ENCODE peak calls at places on chromosomes 13 and 19, in six cellular contexts. One of them, this sample, is unnamed.

GRCh38 chr13:105847532-105848295 is 687.7 kb downstream of the EFNB2 start:
- DNase-seq in endothelial cell of umbilical vein: peak; percentile 73
- DNase-seq in heart right ventricle: no peak
- DNase-seq in A549: no peak
- DNase-seq in GM12864: no peak
- DNase-seq in heart left ventricle: no peak
- DNase-seq in this sample: no peak

GRCh38 chr19:10503002-10503789 is at the start of gene KEAP1:
- DNase-seq in A549: peak; percentile 29
- DNase-seq in GM12864: no peak
- DNase-seq in endothelial cell of umbilical vein: peak; percentile 40
- DNase-seq in heart left ventricle: peak; percentile 75
- DNase-seq in heart right ventricle: peak; percentile 33
- DNase-seq in this sample: no peak

GRCh38 chr13:91312324-91312723 is 35.2 kb upstream of the MIR17HG start:
- DNase-seq in A549: no peak
- DNase-seq in GM12864: no peak
- DNase-seq in endothelial cell of umbilical vein: no peak
- DNase-seq in heart right ventricle: no peak
- DNase-seq in heart left ventricle: no peak
- DNase-seq in this sample: no peak

GRCh38 chr13:108227651-108228272 is 9.6 kb downstream of the ABHD13 start:
- DNase-seq in A549: no peak
- DNase-seq in heart left ventricle: no peak
- DNase-seq in endothelial cell of umbilical vein: peak; percentile 55
- DNase-seq in GM12864: no peak
- DNase-seq in heart right ventricle: peak; percentile 24
- DNase-seq in this sample: no peak

GRCh38 chr13:113796211-113796875 is 37.3 kb downstream of the TMEM255B start:
- DNase-seq in A549: no peak
- DNase-seq in heart right ventricle: no peak
- DNase-seq in GM12864: no peak
- DNase-seq in heart left ventricle: no peak
- DNase-seq in endothelial cell of umbilical vein: no peak
- DNase-seq in this sample: no peak

GRCh38 chr13:27038323-27038722 is 133.3 kb downstream of the USP12 start:
- DNase-seq in heart right ventricle: no peak
- DNase-seq in GM12864: no peak
- DNase-seq in endothelial cell of umbilical vein: peak; percentile 71
- DNase-seq in heart left ventricle: no peak
- DNase-seq in A549: peak; percentile 52
- DNase-seq in this sample: no peak

GRCh38 chr13:68540244-68540643 is 1310.1 kb upstream of the PCDH9 start:
- DNase-seq in A549: no peak
- DNase-seq in GM12864: no peak
- DNase-seq in endothelial cell of umbilical vein: no peak
- DNase-seq in heart left ventricle: no peak
- DNase-seq in heart right ventricle: no peak
- DNase-seq in this sample: no peak

GRCh38 chr13:21360463-21360862 is 98.6 kb downstream of the ZDHHC20 start:
- DNase-seq in heart right ventricle: no peak
- DNase-seq in endothelial cell of umbilical vein: no peak
- DNase-seq in heart left ventricle: no peak
- DNase-seq in A549: no peak
- DNase-seq in GM12864: no peak
- DNase-seq in this sample: no peak

GRCh38 chr19:5974721-5975387 is 3.1 kb downstream of the RANBP3 start:
- DNase-seq in heart left ventricle: peak; percentile 44
- DNase-seq in endothelial cell of umbilical vein: no peak
- DNase-seq in heart right ventricle: no peak
- DNase-seq in A549: no peak
- DNase-seq in GM12864: peak; percentile 38
- DNase-seq in this sample: no peak

GRCh38 chr13:44306401-44307192 is 67.0 kb upstream of the SERP2 start:
- DNase-seq in heart right ventricle: peak; percentile 89
- DNase-seq in heart left ventricle: peak; percentile 62
- DNase-seq in A549: peak; percentile 36
- DNase-seq in endothelial cell of umbilical vein: peak; percentile 99
- DNase-seq in GM12864: no peak
- DNase-seq in this sample: peak; percentile 93

GRCh38 chr13:113112893-113113845 is 7.6 kb downstream of the F7 start:
- DNase-seq in A549: no peak
- DNase-seq in heart right ventricle: no peak
- DNase-seq in endothelial cell of umbilical vein: no peak
- DNase-seq in GM12864: no peak
- DNase-seq in heart left ventricle: no peak
- DNase-seq in this sample: no peak

GRCh38 chr19:14031719-14032480 is at the start of gene IL27RA:
- DNase-seq in GM12864: peak; percentile 68
- DNase-seq in A549: peak; percentile 59
- DNase-seq in endothelial cell of umbilical vein: peak; percentile 40
- DNase-seq in heart left ventricle: peak; percentile 85
- DNase-seq in heart right ventricle: peak; percentile 75
- DNase-seq in this sample: no peak

GRCh38 chr13:65725001-65725400 is 1505.1 kb downstream of the PCDH9 start:
- DNase-seq in heart left ventricle: no peak
- DNase-seq in A549: no peak
- DNase-seq in heart right ventricle: no peak
- DNase-seq in endothelial cell of umbilical vein: no peak
- DNase-seq in GM12864: no peak
- DNase-seq in this sample: no peak

GRCh38 chr13:65719831-65720230 is 1510.3 kb downstream of the PCDH9 start:
- DNase-seq in GM12864: no peak
- DNase-seq in A549: no peak
- DNase-seq in heart right ventricle: no peak
- DNase-seq in heart left ventricle: no peak
- DNase-seq in endothelial cell of umbilical vein: peak; percentile 88
- DNase-seq in this sample: no peak

DNA sequence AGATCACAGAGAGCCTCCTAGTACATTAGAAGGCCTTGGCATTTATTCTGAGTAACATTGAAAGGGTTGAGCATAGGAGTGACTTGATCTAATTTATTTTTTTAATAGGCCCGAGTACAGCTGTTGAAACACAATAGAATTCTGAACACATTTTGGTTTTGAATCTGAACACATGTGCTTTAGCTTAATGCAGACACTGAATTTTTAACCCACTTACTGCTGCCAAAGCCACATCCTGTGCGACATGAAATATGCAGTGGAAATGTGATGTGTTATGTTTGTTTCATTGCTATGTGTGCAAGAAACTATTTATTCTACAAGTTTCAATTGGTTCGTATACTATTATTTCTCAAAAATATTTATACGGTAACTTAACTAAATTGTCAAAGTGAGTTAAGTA is 1505.9 kb downstream of the PCDH9 start:
- DNase-seq in A549: no peak
- DNase-seq in heart right ventricle: no peak
- DNase-seq in GM12864: no peak
- DNase-seq in heart left ventricle: no peak
- DNase-seq in endothelial cell of umbilical vein: no peak
- DNase-seq in this sample: peak; percentile 14
- TF ChIP-seq CTCF in A549: no peak
- TF ChIP-seq CTCF in heart right ventricle: no peak
- TF ChIP-seq CTCF in GM12864: no peak
- TF ChIP-seq CTCF in heart left ventricle: no peak
- TF ChIP-seq CTCF in endothelial cell of umbilical vein: no peak
- TF ChIP-seq CTCF in this sample: no peak

DNA sequence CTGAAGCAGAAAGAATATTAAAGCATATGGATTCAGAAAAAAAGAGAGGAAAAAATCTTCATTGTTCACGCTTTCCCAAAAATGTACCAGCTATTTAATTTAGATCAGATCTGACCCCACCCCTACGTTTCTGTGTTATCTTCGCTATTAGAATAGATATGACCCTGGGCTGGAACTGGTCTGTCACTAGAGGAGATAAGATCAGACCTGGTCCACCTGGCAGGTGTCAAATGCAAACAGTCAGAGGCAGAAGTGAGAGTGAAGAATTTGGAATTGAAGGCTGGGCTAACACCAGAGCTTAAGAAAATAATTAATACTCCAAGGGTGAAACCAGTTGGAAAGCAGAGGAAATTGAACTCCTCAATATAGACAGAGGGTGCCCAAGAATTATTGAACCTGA is 30.0 kb upstream of the MBNL2 start:
- DNase-seq in GM12864: no peak
- DNase-seq in A549: no peak
- DNase-seq in heart left ventricle: no peak
- DNase-seq in endothelial cell of umbilical vein: no peak
- DNase-seq in heart right ventricle: no peak
- DNase-seq in this sample: no peak
- H3K4me3 ChIP-seq in GM12864: no peak overlapping the region
- H3K4me3 ChIP-seq in A549: no peak overlapping the region
- H3K4me3 ChIP-seq in heart left ventricle: no peak overlapping the region
- H3K4me3 ChIP-seq in endothelial cell of umbilical vein: no peak overlapping the region
- H3K4me3 ChIP-seq in heart right ventricle: no peak overlapping the region
- H3K4me3 ChIP-seq in this sample: no peak overlapping the region

GRCh38 chr13:52669677-52670076 is 17.0 kb downstream of the SUGT1 start:
- DNase-seq in A549: no peak
- DNase-seq in heart left ventricle: no peak
- DNase-seq in endothelial cell of umbilical vein: no peak
- DNase-seq in GM12864: no peak
- DNase-seq in heart right ventricle: no peak
- DNase-seq in this sample: no peak
- TF ChIP-seq CTCF in A549: no peak
- TF ChIP-seq CTCF in heart left ventricle: no peak
- TF ChIP-seq CTCF in endothelial cell of umbilical vein: no peak
- TF ChIP-seq CTCF in GM12864: no peak
- TF ChIP-seq CTCF in heart right ventricle: no peak
- TF ChIP-seq CTCF in this sample: no peak

DNA sequence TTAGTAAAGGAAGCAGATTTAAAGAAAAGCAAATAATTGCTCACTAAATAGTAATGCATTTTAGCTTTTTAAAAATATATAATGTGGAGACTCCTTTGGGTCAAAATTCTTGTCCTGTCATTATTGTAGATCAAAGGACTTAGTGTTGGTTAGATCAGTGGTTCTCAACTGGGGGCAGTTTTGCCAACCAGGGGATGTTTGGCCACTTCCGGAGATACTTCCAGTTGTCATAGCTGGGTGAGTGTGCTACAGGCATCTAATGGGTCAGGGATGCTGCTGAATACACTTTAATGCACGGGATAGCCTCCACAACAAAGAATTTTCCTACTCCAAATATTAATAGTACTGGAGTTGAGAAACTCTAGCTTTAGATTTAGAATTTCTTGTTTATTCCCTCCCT is 126.8 kb downstream of the LMO7 start:
- DNase-seq in endothelial cell of umbilical vein: peak; percentile 13
- DNase-seq in heart left ventricle: no peak
- DNase-seq in GM12864: no peak
- DNase-seq in heart right ventricle: no peak
- DNase-seq in A549: no peak
- DNase-seq in this sample: no peak
- H3K4me3 ChIP-seq in endothelial cell of umbilical vein: no peak overlapping the region
- H3K4me3 ChIP-seq in heart left ventricle: no peak overlapping the region
- H3K4me3 ChIP-seq in GM12864: no peak overlapping the region
- H3K4me3 ChIP-seq in heart right ventricle: peak overlapping the region; percentile 49
- H3K4me3 ChIP-seq in A549: peak overlapping the region; percentile 48
- H3K4me3 ChIP-seq in this sample: no peak overlapping the region

GRCh38 chr13:75357576-75358295 is 124.2 kb downstream of the TBC1D4 start:
- DNase-seq in heart left ventricle: no peak
- DNase-seq in GM12864: peak; percentile 44
- DNase-seq in heart right ventricle: no peak
- DNase-seq in A549: peak; percentile 47
- DNase-seq in endothelial cell of umbilical vein: peak; percentile 78
- DNase-seq in this sample: no peak
- TF ChIP-seq CTCF in heart left ventricle: peak; percentile 39
- TF ChIP-seq CTCF in GM12864: peak; percentile 76
- TF ChIP-seq CTCF in heart right ventricle: peak; percentile 60
- TF ChIP-seq CTCF in A549: peak; percentile 26
- TF ChIP-seq CTCF in endothelial cell of umbilical vein: peak; percentile 78
- TF ChIP-seq CTCF in this sample: peak; percentile 64

GRCh38 chr19:3136684-3137055 is 837 bp downstream of the GNA15 start:
- DNase-seq in GM12864: no peak
- DNase-seq in A549: no peak
- DNase-seq in endothelial cell of umbilical vein: no peak
- DNase-seq in heart right ventricle: no peak
- DNase-seq in heart left ventricle: peak; percentile 57
- DNase-seq in this sample: no peak
- H3K4me3 ChIP-seq in GM12864: peak overlapping the region; percentile 45
- H3K4me3 ChIP-seq in A549: no peak overlapping the region
- H3K4me3 ChIP-seq in endothelial cell of umbilical vein: no peak overlapping the region
- H3K4me3 ChIP-seq in heart right ventricle: peak overlapping the region; percentile 46
- H3K4me3 ChIP-seq in heart left ventricle: no peak overlapping the region
- H3K4me3 ChIP-seq in this sample: no peak overlapping the region

GRCh38 chr19:15297416-15298224 is 34.7 kb downstream of the BRD4 start:
- DNase-seq in heart left ventricle: no peak
- DNase-seq in endothelial cell of umbilical vein: no peak
- DNase-seq in A549: peak; percentile 37
- DNase-seq in GM12864: no peak
- DNase-seq in heart right ventricle: no peak
- DNase-seq in this sample: peak; percentile 70
- TF ChIP-seq CTCF in heart left ventricle: no peak
- TF ChIP-seq CTCF in endothelial cell of umbilical vein: no peak
- TF ChIP-seq CTCF in A549: peak; percentile 12
- TF ChIP-seq CTCF in GM12864: no peak
- TF ChIP-seq CTCF in heart right ventricle: no peak
- TF ChIP-seq CTCF in this sample: no peak